ENCODE peak calls at places on chromosome 7, in six cellular contexts. G is mesenchymal stem cell, X is H1, B is IMR-90, W is H9, T is trophoblast cell. L is an unnamed sample.

GRCh38 chr7:130683026-130683425 is 3.3 kb downstream of the TSGA13 start:
- DNase-seq in T (no peak), B (no peak), G (no peak), W (no peak), X (no peak), L (no peak)

GRCh38 chr7:107230334-107230733 is 61.5 kb downstream of the HBP1 start:
- DNase-seq in T (no peak), W (no peak), B (peak; percentile 53), X (no peak), G (no peak), L (no peak)

GRCh38 chr7:421056-421991 is 98.3 kb downstream of the PDGFA start:
- DNase-seq in B (no peak), X (no peak), T (no peak), G (no peak), W (no peak), L (no peak)

GRCh38 chr7:105935250-105935649 is 27.8 kb upstream of the CDHR3 start:
- DNase-seq in G (no peak), T (no peak), X (no peak), B (no peak), W (no peak), L (no peak)

GRCh38 chr7:68258569-68258968 is 1261.9 kb downstream of the TYW1 start:
- DNase-seq in W (no peak), B (no peak), X (no peak), G (no peak), T (no peak), L (no peak)

GRCh38 chr7:158356454-158356853 is 231.2 kb downstream of the PTPRN2 start:
- DNase-seq in B (no peak), T (no peak), G (no peak), X (no peak), W (no peak), L (no peak)

GRCh38 chr7:133827707-133828580 is 299.2 kb upstream of the LRGUK start:
- DNase-seq in X (no peak), T (no peak), G (no peak), B (peak; percentile 17), W (no peak), L (no peak)

GRCh38 chr7:75711076-75711475 is 27.7 kb downstream of the HIP1 start:
- DNase-seq in W (no peak), T (no peak), B (no peak), G (peak; percentile 26), X (no peak), L (no peak)

GRCh38 chr7:96414931-96415292 is 93.0 kb upstream of the SLC25A13 start:
- DNase-seq in W (peak; percentile 49), G (peak; percentile 28), B (peak; percentile 30), T (peak; percentile 83), X (no peak), L (peak; percentile 57)

GRCh38 chr7:16550671-16551070 is 24.0 kb downstream of the LRRC72 start:
- DNase-seq in X (no peak), B (no peak), W (no peak), T (no peak), G (no peak), L (no peak)

GRCh38 chr7:103412151-103412550 is 33.9 kb downstream of the SLC26A5 start:
- DNase-seq in G (no peak), B (no peak), X (no peak), T (no peak), W (no peak), L (no peak)

GRCh38 chr7:157429001-157429679 is 92.3 kb downstream of the DNAJB6 start:
- DNase-seq in G (no peak), T (no peak), X (no peak), W (no peak), B (no peak), L (no peak)

GRCh38 chr7:158570449-158571170 is 17.0 kb downstream of the PTPRN2 start:
- DNase-seq in B (no peak), W (no peak), T (no peak), X (no peak), G (no peak), L (no peak)

GRCh38 chr7:92275327-92275726 is 29.6 kb downstream of the ANKIB1 start:
- DNase-seq in B (no peak), X (no peak), T (no peak), G (no peak), W (no peak), L (no peak)

GRCh38 chr7:92279429-92280031 is 33.8 kb downstream of the ANKIB1 start:
- DNase-seq in T (no peak), G (no peak), W (no peak), X (no peak), B (no peak), L (peak; percentile 42)

GRCh38 chr7:92276486-92276885 is 30.7 kb downstream of the ANKIB1 start:
- DNase-seq in G (no peak), W (no peak), T (no peak), X (no peak), B (no peak), L (no peak)

DNA sequence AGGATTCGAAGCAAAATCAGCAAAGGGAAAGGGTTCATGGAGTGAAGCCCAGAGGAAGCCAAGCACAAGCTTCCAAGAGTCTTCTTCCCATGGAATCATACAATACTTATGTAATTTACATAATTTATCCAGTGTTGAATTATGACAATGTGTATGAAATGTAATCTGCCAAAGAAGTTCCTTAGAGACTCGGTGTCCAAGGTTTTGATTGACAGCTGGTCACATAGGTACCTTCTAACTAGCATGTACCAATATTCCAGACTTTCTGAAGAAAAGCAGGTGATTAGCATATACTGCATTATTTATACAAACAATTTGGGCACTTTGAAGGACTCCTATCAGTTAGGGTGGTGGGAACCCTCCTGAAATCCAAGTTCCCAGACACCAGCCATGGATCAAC is 35.3 kb downstream of the ANKIB1 start:
- DNase-seq in W (no peak), X (no peak), G (no peak), B (no peak), T (no peak), L (no peak)
- H4K91ac ChIP-seq in W (no peak overlapping the region), X (no peak overlapping the region), G (no peak overlapping the region), B (no peak overlapping the region), T (no peak overlapping the region), L (no peak overlapping the region)

GRCh38 chr7:29229056-29229455 is 34.5 kb downstream of the CHN2 start:
- DNase-seq in X (no peak), T (no peak), G (no peak), B (no peak), W (no peak), L (no peak)
- H4K91ac ChIP-seq in X (no peak overlapping the region), T (peak overlapping the region; percentile 92), G (no peak overlapping the region), B (no peak overlapping the region), W (no peak overlapping the region), L (no peak overlapping the region)

GRCh38 chr7:150715738-150716137 is 675 bp upstream of the GIMAP1 start:
- DNase-seq in G (no peak), X (no peak), W (no peak), T (no peak), B (no peak), L (no peak)
- H4K91ac ChIP-seq in G (no peak overlapping the region), X (no peak overlapping the region), W (no peak overlapping the region), T (no peak overlapping the region), B (no peak overlapping the region), L (no peak overlapping the region)

DNA sequence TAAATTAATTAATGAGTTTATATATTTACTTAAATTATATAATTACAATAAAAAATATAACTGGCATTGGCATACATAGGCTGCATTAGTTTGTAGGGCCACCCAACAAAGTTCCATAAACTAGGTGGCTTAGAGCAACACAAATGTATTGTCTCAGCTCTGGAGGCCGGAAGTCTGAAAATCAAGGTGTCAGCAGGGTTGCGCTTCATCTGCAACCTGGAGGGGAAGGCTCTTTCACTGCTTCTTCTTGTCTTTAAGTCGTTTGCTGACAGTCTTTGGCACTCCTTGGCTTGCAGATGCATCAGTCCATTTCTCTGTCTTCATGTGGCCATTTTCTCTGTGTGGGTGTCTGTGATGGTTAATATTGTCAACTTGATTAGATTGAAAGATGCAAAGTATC is 6.1 kb upstream of the BLVRA start:
- DNase-seq in T (no peak), W (no peak), X (no peak), G (no peak), B (no peak), L (no peak)
- H4K91ac ChIP-seq in T (no peak overlapping the region), W (no peak overlapping the region), X (no peak overlapping the region), G (no peak overlapping the region), B (no peak overlapping the region), L (no peak overlapping the region)

DNA sequence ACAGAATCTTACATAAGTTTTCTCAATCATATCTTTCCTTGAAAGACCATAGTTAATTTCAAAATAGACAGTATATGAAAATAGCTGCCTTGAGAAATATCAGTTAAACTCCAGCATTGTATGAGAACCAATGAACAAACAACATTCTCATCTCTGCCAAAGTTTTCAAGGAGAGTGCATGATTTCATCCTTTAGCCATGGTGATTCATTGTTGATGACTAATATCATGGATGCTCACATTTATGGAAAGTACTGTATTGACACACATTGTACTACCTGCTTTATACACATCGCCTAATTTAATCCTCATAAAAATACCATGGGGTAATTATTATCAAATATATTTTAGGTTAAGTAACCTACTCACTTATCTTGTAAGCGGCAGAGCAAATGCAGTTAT is 250.3 kb downstream of the CNTNAP2 start:
- DNase-seq in W (no peak), B (no peak), T (peak; percentile 10), X (no peak), G (peak; percentile 2), L (no peak)
- H4K91ac ChIP-seq in W (no peak overlapping the region), B (no peak overlapping the region), T (no peak overlapping the region), X (no peak overlapping the region), G (no peak overlapping the region), L (no peak overlapping the region)

GRCh38 chr7:84049034-84049433 is 145.6 kb downstream of the SEMA3A start:
- DNase-seq in T (no peak), W (no peak), X (no peak), B (no peak), G (no peak), L (no peak)

GRCh38 chr7:84042110-84042539 is 152.5 kb downstream of the SEMA3A start:
- DNase-seq in T (peak; percentile 46), G (peak; percentile 89), X (no peak), B (peak; percentile 84), W (no peak), L (no peak)

GRCh38 chr7:84044834-84045233 is 149.8 kb downstream of the SEMA3A start:
- DNase-seq in G (no peak), B (no peak), X (no peak), W (no peak), T (no peak), L (no peak)

GRCh38 chr7:84043661-84044191 is 150.9 kb downstream of the SEMA3A start:
- DNase-seq in B (no peak), G (no peak), W (no peak), X (no peak), T (no peak), L (no peak)

DNA sequence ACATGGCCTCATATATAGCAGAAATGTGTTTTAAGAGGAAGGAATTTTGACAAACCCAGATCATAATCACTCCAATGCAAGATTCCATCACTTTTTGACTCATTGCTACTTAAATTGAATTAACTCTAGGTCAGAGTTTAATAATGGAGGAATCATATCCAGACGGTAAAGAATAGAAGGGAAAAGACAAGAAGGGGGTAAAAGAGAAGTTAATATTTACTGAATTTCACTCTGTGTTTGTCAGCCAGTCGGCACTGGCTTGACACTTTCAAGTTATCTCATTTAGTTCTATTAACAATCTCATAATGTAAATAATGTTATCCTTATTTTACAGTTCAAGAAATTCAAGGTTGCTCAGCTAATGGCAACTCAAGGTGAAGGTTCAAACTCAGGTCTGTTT is 147.5 kb downstream of the SEMA3A start:
- DNase-seq in G (no peak), T (no peak), B (no peak), W (no peak), X (no peak), L (no peak)
- H4K91ac ChIP-seq in G (no peak overlapping the region), T (no peak overlapping the region), B (no peak overlapping the region), W (no peak overlapping the region), X (no peak overlapping the region), L (no peak overlapping the region)